ENCODE peak calls at places on chromosomes 7 and 10, in seven cellular contexts. G, P, U, Z, I, K and Y are unnamed samples.

GRCh38 chr10:6314620-6315205 is 112.0 kb downstream of the PFKFB3 start:
- DNase-seq in I (no peak), P (no peak), Z (no peak), G (no peak), U (no peak), K (no peak), Y (peak; percentile 63)

GRCh38 chr7:116231543-116232401 is 21.4 kb downstream of the TES start:
- DNase-seq in K (peak; percentile 13), G (peak; percentile 72), U (no peak), P (no peak), I (no peak), Z (peak; percentile 57), Y (peak; percentile 78)

GRCh38 chr7:99014113-99014985 is 129.6 kb downstream of the SMURF1 start:
- DNase-seq in P (no peak), Z (no peak), K (no peak), U (no peak), G (no peak), I (no peak), Y (no peak)

GRCh38 chr10:57979466-57979865 is 288.2 kb downstream of the IPMK start:
- DNase-seq in K (peak; percentile 9), Z (peak; percentile 49), U (no peak), I (no peak), G (peak; percentile 64), P (no peak), Y (no peak)

GRCh38 chr10:93945814-93946213 is 47.9 kb upstream of the PLCE1 start:
- DNase-seq in P (no peak), I (no peak), G (no peak), Z (peak; percentile 23), U (no peak), K (no peak), Y (no peak)

GRCh38 chr7:114047889-114048288 is 129.1 kb upstream of the PPP1R3A start:
- DNase-seq in P (no peak), Z (peak; percentile 65), K (no peak), U (no peak), I (no peak), G (peak; percentile 77), Y (no peak)

GRCh38 chr10:26859241-26860025 is 1.3 kb downstream of the ABI1 start:
- DNase-seq in U (no peak), G (no peak), K (no peak), Z (peak; percentile 12), I (no peak), P (peak; percentile 20), Y (no peak)

GRCh38 chr7:151894131-151895007 is 17.5 kb upstream of the PRKAG2 start:
- DNase-seq in K (no peak), U (peak; percentile 5), P (no peak), I (no peak), G (no peak), Z (no peak), Y (no peak)

GRCh38 chr10:6737758-6738463 is 157.8 kb upstream of the PRKCQ start:
- DNase-seq in U (no peak), P (no peak), K (no peak), I (no peak), G (peak; percentile 56), Z (peak; percentile 74), Y (peak; percentile 27)

GRCh38 chr7:50738932-50739331 is 43.8 kb downstream of the GRB10 start:
- DNase-seq in K (no peak), I (no peak), G (no peak), U (no peak), P (no peak), Z (no peak), Y (peak; percentile 44)

GRCh38 chr7:39005461-39005860 is 27.8 kb downstream of the POU6F2 start:
- DNase-seq in U (no peak), I (no peak), K (no peak), G (no peak), Z (no peak), P (no peak), Y (no peak)

GRCh38 chr10:122474145-122474739 is 12.9 kb downstream of the HTRA1 start:
- DNase-seq in Z (no peak), K (no peak), G (peak; percentile 56), P (no peak), U (no peak), I (no peak), Y (no peak)

GRCh38 chr10:117653170-117653515 is 110.6 kb downstream of the EMX2 start:
- DNase-seq in Z (peak; percentile 96), K (no peak), I (peak; percentile 80), P (no peak), G (peak; percentile 95), U (no peak), Y (peak; percentile 92)

GRCh38 chr10:70114902-70115301 is 17.7 kb downstream of the AIFM2 start:
- DNase-seq in I (no peak), Z (no peak), K (no peak), U (peak; percentile 54), G (no peak), P (no peak), Y (no peak)
- TF ChIP-seq CTCF in I (no peak), Z (no peak), K (no peak), U (peak; percentile 68), G (no peak), P (no peak), Y (peak; percentile 37)

GRCh38 chr10:111281516-111281915 is 204.7 kb downstream of the ADRA2A start:
- DNase-seq in U (no peak), I (no peak), Z (peak; percentile 31), K (no peak), P (peak; percentile 54), G (no peak), Y (peak; percentile 34)
- TF ChIP-seq CTCF in U (peak; percentile 44), I (no peak), Z (peak; percentile 64), K (no peak), P (peak; percentile 60), G (no peak), Y (peak; percentile 43)

DNA sequence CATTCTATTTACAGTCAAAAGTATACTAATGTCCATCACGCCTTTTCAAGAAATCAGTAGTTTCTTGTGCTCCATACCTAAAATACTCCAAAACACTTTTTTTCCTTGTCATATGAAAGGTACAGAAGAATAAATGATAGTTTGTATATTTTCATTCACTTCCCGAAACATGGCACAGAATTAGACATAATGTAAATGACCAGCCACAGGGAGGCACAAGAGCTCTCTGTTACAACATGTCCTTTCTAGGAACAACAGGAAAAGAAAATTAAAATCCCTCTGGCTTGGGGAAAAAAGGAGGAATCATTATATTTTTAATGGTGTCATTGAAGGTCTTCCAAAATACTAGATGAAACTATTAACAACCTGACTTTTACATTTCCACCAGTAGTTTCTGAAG is 331.2 kb downstream of the ACTR3B start:
- DNase-seq in P (no peak), Z (no peak), U (no peak), I (no peak), G (no peak), K (no peak), Y (no peak)
- TF ChIP-seq CTCF in P (peak; percentile 31), Z (no peak), U (peak; percentile 6), I (no peak), G (no peak), K (no peak), Y (no peak)

GRCh38 chr7:134367956-134368749 is 51.4 kb upstream of the SLC35B4 start:
- DNase-seq in K (no peak), U (no peak), Z (peak; percentile 26), P (no peak), G (no peak), I (no peak), Y (peak; percentile 28)

GRCh38 chr7:134366481-134366880 is 49.8 kb upstream of the SLC35B4 start:
- DNase-seq in U (no peak), K (no peak), G (no peak), Z (peak; percentile 73), I (no peak), P (no peak), Y (no peak)

GRCh38 chr7:134370135-134370534 is 53.4 kb upstream of the SLC35B4 start:
- DNase-seq in G (no peak), Z (no peak), U (no peak), P (no peak), I (no peak), K (no peak), Y (no peak)

GRCh38 chr7:134371536-134371935 is 54.8 kb upstream of the SLC35B4 start:
- DNase-seq in K (no peak), G (no peak), Z (no peak), P (no peak), I (no peak), U (no peak), Y (no peak)

GRCh38 chr7:134368851-134369533 is 52.3 kb upstream of the SLC35B4 start:
- DNase-seq in P (no peak), I (no peak), Z (peak; percentile 94), U (no peak), G (peak; percentile 80), K (no peak), Y (peak; percentile 95)
- TF ChIP-seq CTCF in P (no peak), I (no peak), Z (no peak), U (no peak), G (no peak), K (no peak), Y (no peak)